ENCODE peak calls at places on chromosomes 12 and 14, in ten cellular contexts. K, I, H, Z, M, C, W, V, Y and P are unnamed samples. For H3K9me3, H3K4me1 and H3K27me3, the result is how much of the 10 kb centered on the place peaks cover.

GRCh38 chr12:19573866-19574265 is 134.6 kb downstream of the AEBP2 start:
- DNase-seq in K (no peak), H (no peak), M (no peak), I (no peak), W (no peak), Y (no peak), Z (no peak), C (no peak), V (no peak), P (no peak)

GRCh38 chr14:50001999-50002925 is 109.4 kb downstream of the ARF6 start:
- DNase-seq in Y (no peak), K (peak), H (no peak), W (peak), V (no peak), M (no peak), Z (no peak), I (peak), C (no peak), P (no peak)

GRCh38 chr12:4045433-4045760 is 172.2 kb upstream of the PARP11 start:
- DNase-seq in Z (no peak), H (no peak), K (no peak), V (no peak), Y (no peak), W (no peak), I (no peak), M (no peak), C (peak), P (no peak)

GRCh38 chr12:127773520-127773919 is 493.4 kb upstream of the TMEM132C start:
- DNase-seq in V (no peak), Y (no peak), W (no peak), K (no peak), M (no peak), H (no peak), Z (no peak), C (no peak), I (peak), P (no peak)

GRCh38 chr12:18552829-18553228 is 185.0 kb downstream of the PLCZ1 start:
- DNase-seq in Y (no peak), Z (no peak), M (no peak), V (no peak), C (no peak), H (no peak), W (no peak), K (no peak), I (no peak), P (no peak)

GRCh38 chr14:74457511-74457910 is 31.5 kb upstream of the SYNDIG1L start:
- DNase-seq in I (no peak), Y (no peak), V (no peak), C (no peak), K (no peak), M (no peak), H (no peak), Z (no peak), W (no peak), P (no peak)

GRCh38 chr12:58310368-58310767 is 369.0 kb downstream of the ATP23 start:
- DNase-seq in K (no peak), Z (no peak), I (no peak), V (no peak), H (no peak), C (no peak), W (no peak), M (no peak), Y (no peak), P (no peak)

GRCh38 chr12:94644622-94645021 is 5.7 kb downstream of the TMCC3 start:
- DNase-seq in C (no peak), Z (no peak), K (no peak), M (no peak), W (no peak), Y (no peak), V (no peak), H (no peak), I (no peak), P (no peak)

GRCh38 chr12:94172973-94173372 is 24.6 kb downstream of the PLXNC1 start:
- DNase-seq in Z (no peak), H (no peak), V (no peak), I (no peak), W (no peak), M (no peak), Y (no peak), C (no peak), K (no peak), P (peak)

GRCh38 chr12:44076892-44077291 is 241.0 kb downstream of the TMEM117 start:
- DNase-seq in V (no peak), Z (no peak), C (no peak), Y (no peak), W (no peak), K (no peak), M (no peak), I (no peak), H (no peak), P (no peak)

GRCh38 chr14:68651075-68651474 is 141.8 kb downstream of the ZFP36L1 start:
- DNase-seq in W (no peak), V (no peak), K (peak), M (peak), H (no peak), Z (no peak), C (peak), I (no peak), Y (peak), P (no peak)

GRCh38 chr12:53045646-53046045 is 4.2 kb upstream of the TNS2 start:
- DNase-seq in I (no peak), H (no peak), Z (peak), V (no peak), M (peak), C (no peak), W (no peak), K (no peak), Y (no peak), P (no peak)

GRCh38 chr14:105884808-105885281 is 358.5 kb downstream of the TMEM121 start:
- DNase-seq in I (no peak), V (no peak), H (peak), C (no peak), K (no peak), W (no peak), M (no peak), Y (peak), Z (no peak), P (no peak)

GRCh38 chr12:40439771-40440492 is 215.1 kb downstream of the LRRK2 start:
- DNase-seq in Z (no peak), V (no peak), Y (no peak), W (no peak), K (no peak), I (peak), H (no peak), M (no peak), C (no peak), P (no peak)

GRCh38 chr12:69059465-69060457 is 126.8 kb upstream of the CPM start:
- DNase-seq in C (no peak), H (no peak), V (peak), I (peak), W (no peak), Z (no peak), Y (no peak), M (no peak), K (no peak), P (no peak)

DNA sequence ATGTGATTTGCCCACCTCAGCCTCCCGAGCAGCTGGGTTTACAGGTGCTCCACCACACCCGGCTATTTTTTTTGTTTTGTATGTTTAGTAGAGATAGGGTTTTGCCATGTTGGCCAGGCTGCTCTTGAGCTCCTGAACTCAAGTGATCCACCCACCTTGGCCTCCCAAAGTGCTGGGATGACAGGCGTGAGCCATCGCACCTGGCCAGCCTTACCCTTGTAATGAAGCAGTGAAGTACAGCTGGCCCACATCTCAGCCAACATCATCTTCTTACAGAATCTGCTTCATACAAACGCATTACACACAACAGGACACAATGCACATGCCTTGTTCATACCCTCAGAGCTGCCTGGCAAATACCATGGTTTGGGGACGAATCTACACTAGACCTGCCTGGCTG is 31.3 kb upstream of the CHFR start:
- DNase-seq in Y (no peak), V (no peak), H (no peak), W (no peak), I (no peak), M (no peak), C (no peak), Z (no peak), K (no peak), P (no peak)
- H3K9me3 ChIP-seq in Y (half or more), V (under half), H (under half), W (half or more), I (under half), M (half or more), C (half or more), Z (half or more), K (under half), P (under half)

GRCh38 chr12:10385181-10385613 is 4.6 kb downstream of the KLRK1 start:
- DNase-seq in I (no peak), Z (no peak), Y (no peak), M (no peak), H (no peak), V (no peak), W (no peak), K (no peak), C (no peak), P (no peak)

GRCh38 chr12:10384191-10384590 is 5.7 kb downstream of the KLRK1 start:
- DNase-seq in M (no peak), C (no peak), H (no peak), I (no peak), W (no peak), V (no peak), K (no peak), Z (no peak), Y (no peak), P (no peak)

GRCh38 chr12:10392394-10392930 is 2.6 kb upstream of the KLRK1 start:
- DNase-seq in W (peak), M (no peak), K (no peak), C (peak), Z (peak), H (peak), Y (no peak), V (peak), I (peak), P (peak)

GRCh38 chr12:10389941-10390340 is at the start of gene KLRK1:
- DNase-seq in Z (no peak), M (no peak), Y (no peak), I (no peak), V (no peak), K (no peak), W (no peak), C (no peak), H (no peak), P (no peak)

DNA sequence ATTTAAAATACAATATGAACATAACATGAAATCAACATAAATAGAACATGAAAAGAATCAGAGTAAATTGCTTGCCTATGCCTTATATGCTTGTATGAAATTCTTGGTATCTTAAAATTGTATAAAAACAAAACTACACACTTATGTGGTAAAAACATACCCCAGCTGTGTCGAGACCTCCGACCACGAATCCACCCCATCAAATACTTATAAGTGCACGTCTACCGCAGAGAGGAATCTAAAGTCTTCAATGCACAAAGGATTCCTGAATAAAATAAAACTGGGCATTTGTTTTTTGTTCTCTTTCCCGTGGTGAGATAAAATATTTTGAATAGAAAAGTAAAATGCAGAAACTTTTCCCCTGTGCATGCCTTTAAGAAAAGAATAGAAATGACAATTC is 1.2 kb downstream of the KLRK1 start:
- DNase-seq in Y (no peak), K (no peak), Z (no peak), V (no peak), H (no peak), C (no peak), I (no peak), M (no peak), W (no peak), P (no peak)
- H3K4me1 ChIP-seq in Y (under half), K (under half), Z (under half), V (under half), H (under half), C (under half), I (under half), M (under half), W (under half), P (under half)

GRCh38 chr14:104137297-104138097 is 890 bp upstream of the KIF26A start:
- DNase-seq in I (no peak), Y (no peak), W (peak), H (no peak), M (peak), Z (peak), K (peak), C (no peak), V (no peak), P (no peak)
- H3K27me3 ChIP-seq in I (under half), Y (under half), W (under half), H (under half), M (under half), Z (half or more), K (under half), C (under half), V (half or more), P (under half)

DNA sequence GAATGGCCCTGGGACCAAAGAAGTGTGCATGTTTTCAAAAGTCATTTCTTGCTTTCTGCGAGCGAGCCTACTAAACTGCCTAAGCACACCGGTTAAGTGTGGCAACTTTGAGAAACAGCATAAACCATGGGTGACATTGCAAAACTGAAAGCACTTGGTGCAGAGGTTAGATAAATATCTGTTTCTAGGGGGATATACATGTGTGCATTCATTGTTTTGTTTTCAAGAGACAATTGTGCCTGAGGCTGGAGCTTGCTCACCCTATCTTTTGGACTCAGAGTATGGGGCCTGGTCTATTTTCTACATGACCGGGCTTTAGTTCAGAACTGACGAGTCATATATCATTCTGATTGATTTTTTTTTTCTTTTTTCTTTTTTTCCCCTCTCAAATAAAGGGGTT is 923.4 kb downstream of the NRXN3 start:
- DNase-seq in H (no peak), K (no peak), M (no peak), Y (no peak), W (no peak), Z (no peak), I (no peak), V (no peak), C (no peak), P (no peak)
- H3K9me3 ChIP-seq in H (under half), K (under half), M (under half), Y (under half), W (under half), Z (under half), I (under half), V (under half), C (under half), P (under half)